ENCODE peak calls at places on chromosome 15, in five cellular contexts. T is GM12878, K is IMR-90, W is SK-N-SH, F is K562. E is an unnamed sample.
A peak's percentile ranks its signal among the peaks of the same experiment; 100 is the strongest.

GRCh38 chr15:34987182-34987488 is 952 bp downstream of the ZNF770 start:
- DNase-seq in T (no peak), K (no peak), F (peak; percentile 40), W (peak; percentile 55), E (no peak)

GRCh38 chr15:67796728-67797127 is 28.6 kb upstream of the SKOR1 start:
- DNase-seq in W (no peak), T (no peak), K (no peak), F (no peak), E (no peak)

GRCh38 chr15:59885832-59886231 is 118.3 kb upstream of the FOXB1 start:
- DNase-seq in K (no peak), F (no peak), W (peak; percentile 6), T (no peak), E (no peak)

GRCh38 chr15:85335193-85335939 is 45.0 kb upstream of the AKAP13 start:
- DNase-seq in W (no peak), F (no peak), K (no peak), T (no peak), E (no peak)

GRCh38 chr15:64693134-64693533 is 82.3 kb downstream of the RBPMS2 start:
- DNase-seq in K (peak; percentile 95), T (no peak), W (no peak), F (no peak), E (no peak)

GRCh38 chr15:38558714-38559059 is 5.9 kb downstream of the RASGRP1 start:
- DNase-seq in T (no peak), W (peak; percentile 10), K (peak; percentile 80), F (no peak), E (no peak)

GRCh38 chr15:94722025-94722636 is 490.8 kb downstream of the MCTP2 start:
- DNase-seq in T (no peak), F (no peak), W (no peak), K (no peak), E (no peak)

GRCh38 chr15:33094336-33094735 is 100.2 kb downstream of the FMN1 start:
- DNase-seq in K (peak; percentile 88), T (no peak), F (no peak), W (no peak), E (no peak)

GRCh38 chr15:69489101-69489571 is 36.5 kb downstream of the RPLP1 start:
- DNase-seq in F (no peak), W (no peak), K (no peak), T (no peak), E (no peak)

GRCh38 chr15:28982886-28983285 is 97.1 kb downstream of the APBA2 start:
- DNase-seq in W (no peak), F (no peak), K (no peak), T (no peak), E (no peak)

GRCh38 chr15:37103475-37104071 is 3.2 kb upstream of the MEIS2 start:
- DNase-seq in W (no peak), T (no peak), K (no peak), F (no peak), E (no peak)

GRCh38 chr15:72207576-72208085 is 10.0 kb upstream of the GRAMD2A start:
- DNase-seq in W (no peak), T (no peak), K (no peak), F (no peak), E (no peak)

GRCh38 chr15:90893175-90894090 is 9.1 kb downstream of the FES start:
- DNase-seq in F (peak; percentile 17), K (no peak), W (peak; percentile 57), T (no peak), E (peak; percentile 36)

GRCh38 chr15:65942436-65942835 is 73.1 kb downstream of the RAB11A start:
- DNase-seq in K (no peak), F (no peak), W (peak; percentile 71), T (no peak), E (no peak)

GRCh38 chr15:80026310-80026709 is 33.2 kb upstream of the ZFAND6 start:
- DNase-seq in W (no peak), K (no peak), T (no peak), F (no peak), E (no peak)
- TF ChIP-seq RCOR1 in W (no peak), K (no peak), T (no peak), F (no peak), E (no peak)

GRCh38 chr15:52137432-52138357 is 25.1 kb upstream of the BCL2L10 start:
- DNase-seq in W (no peak), F (peak; percentile 18), T (no peak), K (no peak), E (no peak)

GRCh38 chr15:52133510-52134220 is 21.1 kb upstream of the BCL2L10 start:
- DNase-seq in F (no peak), K (no peak), W (no peak), T (no peak), E (no peak)

GRCh38 chr15:52136471-52136993 is 24.0 kb upstream of the BCL2L10 start:
- DNase-seq in F (no peak), W (no peak), T (no peak), K (peak; percentile 52), E (no peak)

GRCh38 chr15:52132066-52132465 is 19.5 kb upstream of the BCL2L10 start:
- DNase-seq in T (no peak), W (no peak), K (no peak), F (no peak), E (no peak)

DNA sequence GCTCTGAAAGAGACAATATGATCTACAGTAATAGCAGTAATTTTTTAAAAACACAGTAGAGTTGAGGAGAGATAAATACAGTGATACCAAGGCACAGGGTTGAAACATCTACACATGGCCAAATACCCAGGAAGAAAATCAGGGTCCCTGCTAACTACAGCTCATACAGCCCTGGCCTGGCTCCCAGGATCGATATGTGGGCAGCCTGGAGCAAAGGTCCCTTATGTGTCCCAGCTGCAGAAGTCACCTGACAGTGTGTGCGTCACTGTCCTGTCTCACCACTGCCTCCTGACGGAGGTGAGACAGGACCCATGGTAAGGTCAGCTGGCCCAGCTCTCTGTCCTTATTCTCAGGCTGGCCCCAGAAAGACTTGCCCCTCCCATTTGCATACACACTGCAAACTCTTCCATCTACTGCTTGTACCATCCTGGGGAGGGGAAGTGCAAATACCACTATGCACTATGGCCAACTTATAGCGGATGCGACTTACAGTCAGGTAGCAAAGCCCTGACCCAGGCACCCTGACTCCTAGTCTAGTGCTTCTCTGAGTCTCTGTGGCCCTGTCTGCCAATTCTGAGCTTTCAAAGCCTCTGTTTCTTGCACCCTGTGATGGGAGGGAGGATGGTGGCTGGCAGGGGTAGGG is 22.0 kb upstream of the BCL2L10 start:
- DNase-seq in F (no peak), T (no peak), K (no peak), W (no peak), E (no peak)
- TF ChIP-seq CTCF in F (no peak), T (no peak), K (no peak), W (no peak), E (no peak)

GRCh38 chr15:81085898-81086297 is 48.2 kb upstream of the CFAP161 start:
- DNase-seq in W (no peak), K (no peak), F (no peak), T (no peak), E (no peak)

GRCh38 chr15:81087121-81087520 is 46.9 kb upstream of the CFAP161 start:
- DNase-seq in T (no peak), K (no peak), F (no peak), W (no peak), E (no peak)

GRCh38 chr15:81085213-81085612 is 48.9 kb upstream of the CFAP161 start:
- DNase-seq in K (no peak), T (no peak), W (no peak), F (no peak), E (no peak)

GRCh38 chr15:81087694-81088093 is 46.4 kb upstream of the CFAP161 start:
- DNase-seq in T (no peak), W (no peak), F (no peak), K (no peak), E (no peak)

DNA sequence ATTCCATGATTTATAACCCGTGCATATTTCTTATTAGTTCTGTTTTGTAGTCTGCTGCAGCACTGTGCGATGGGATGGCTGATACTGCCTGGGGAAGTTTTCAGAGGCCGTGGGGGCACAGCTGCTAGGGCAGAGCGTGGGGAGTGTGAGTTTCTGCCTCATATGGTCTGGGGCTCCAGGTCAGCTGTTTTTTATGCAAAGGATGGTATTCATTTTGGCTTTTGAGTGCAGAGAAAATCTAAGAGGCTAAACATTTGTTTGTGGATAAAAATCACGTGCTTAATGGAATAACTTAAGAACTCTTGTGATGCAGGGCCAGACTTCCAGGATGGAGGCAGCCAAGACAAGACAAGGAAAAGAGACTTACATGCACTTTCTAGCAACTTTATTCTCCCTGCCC is 45.6 kb upstream of the CFAP161 start:
- DNase-seq in K (no peak), F (no peak), T (no peak), W (no peak), E (no peak)
- TF ChIP-seq RCOR1 in K (no peak), F (no peak), T (no peak), W (no peak), E (no peak)

DNA sequence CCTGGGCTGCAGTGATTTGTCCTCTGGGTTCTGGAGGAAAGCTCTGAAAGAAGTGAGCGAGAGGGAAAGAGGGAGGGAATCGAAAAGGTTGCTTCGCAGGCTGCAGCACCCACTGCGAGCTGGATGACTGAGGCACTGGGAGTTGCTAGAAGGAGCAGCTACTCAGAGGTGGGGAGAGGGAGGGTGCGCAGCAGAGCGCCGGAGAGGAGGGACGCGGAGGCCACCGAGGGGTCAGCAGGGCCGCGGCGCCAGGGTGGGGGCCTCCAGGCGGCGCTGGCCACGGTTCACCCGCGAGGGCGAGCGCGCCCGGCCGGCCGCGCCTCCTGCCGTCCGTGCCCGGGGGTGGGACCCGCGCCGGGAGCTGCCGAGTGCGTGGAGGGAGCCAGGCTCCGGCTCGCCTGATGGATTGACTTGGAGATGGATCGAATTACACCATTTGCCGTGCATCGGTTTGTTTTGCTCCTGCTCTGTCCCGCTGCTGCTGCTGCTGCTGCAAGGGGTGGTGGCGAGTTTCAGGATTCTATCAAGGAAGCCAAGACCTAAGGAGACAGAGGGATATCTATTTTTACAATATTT is at the start of gene SEMA6D:
- DNase-seq in K (peak; percentile 85), W (peak; percentile 93), F (no peak), T (no peak), E (peak; percentile 15)
- TF ChIP-seq CTCF in K (peak; percentile 51), W (peak; percentile 33), F (no peak), T (no peak), E (no peak)

DNA sequence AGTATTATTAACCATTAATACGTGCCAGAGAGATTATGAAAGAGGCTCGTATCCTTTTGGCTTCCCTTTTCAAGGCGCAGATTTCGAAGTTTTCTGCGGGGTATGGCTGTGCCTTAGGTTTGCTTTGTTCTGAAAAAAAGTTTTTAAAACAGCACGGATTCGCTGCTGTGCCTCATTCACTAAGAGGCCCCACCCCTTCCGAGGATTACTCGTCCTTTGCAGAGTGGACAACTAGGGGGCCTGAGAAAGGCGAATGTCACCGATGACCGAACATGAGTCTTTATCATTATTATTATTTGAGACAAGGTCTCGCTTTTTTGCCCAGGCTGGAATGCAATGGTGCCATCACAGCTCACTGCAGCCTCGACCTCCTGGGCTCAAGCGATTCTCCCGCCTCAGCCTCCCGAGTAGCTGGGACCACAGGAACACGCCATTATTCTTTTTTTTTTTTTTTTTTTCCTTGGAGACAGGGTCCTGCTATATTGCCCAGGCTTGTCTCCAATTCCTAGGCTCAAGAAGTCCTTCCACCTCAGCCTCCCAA is 684 bp upstream of the RPS27L start:
- DNase-seq in T (no peak), K (peak; percentile 85), F (peak; percentile 44), W (peak; percentile 80), E (peak; percentile 87)
- TF ChIP-seq RCOR1 in T (no peak), K (no peak), F (no peak), W (no peak), E (no peak)

GRCh38 chr15:26295331-26295730 is 432.2 kb upstream of the ATP10A start:
- DNase-seq in F (no peak), W (no peak), K (no peak), T (no peak), E (no peak)

GRCh38 chr15:26298666-26299065 is 435.5 kb upstream of the ATP10A start:
- DNase-seq in F (no peak), T (no peak), K (no peak), W (no peak), E (no peak)

GRCh38 chr15:26298010-26298661 is 435.0 kb upstream of the ATP10A start:
- DNase-seq in F (no peak), T (no peak), W (no peak), K (no peak), E (no peak)

GRCh38 chr15:26294062-26294689 is 431.0 kb upstream of the ATP10A start:
- DNase-seq in T (no peak), F (no peak), K (no peak), W (peak; percentile 41), E (no peak)
- TF ChIP-seq CTCF in T (no peak), F (no peak), K (no peak), W (no peak), E (no peak)

E was measured in A549.